ENCODE peak calls at places on chromosome 11, in six cellular contexts. R is neural crest cell; A is iris pigment epithelial cell; M is EH; H is IMR-90; C is CD8-positive, alpha-beta memory T cell. G is an unnamed sample.

GRCh38 chr11:86210898-86211297 is 33.7 kb upstream of the EED start:
- DNase-seq in R (no peak), A (no peak), M (no peak), H (no peak), C (no peak), G (no peak)

GRCh38 chr11:16223558-16223957 is 132.8 kb downstream of the SOX6 start:
- DNase-seq in R (no peak), A (no peak), M (no peak), H (no peak), C (no peak), G (no peak)

GRCh38 chr11:45843158-45843924 is 3.9 kb upstream of the CRY2 start:
- DNase-seq in R (peak), A (peak), M (peak), H (peak), C (peak), G (peak)

GRCh38 chr11:14413307-14414072 is 54.5 kb upstream of the RRAS2 start:
- DNase-seq in R (no peak), A (peak), M (peak), H (peak), C (no peak), G (no peak)

GRCh38 chr11:12272821-12273617 is 104.4 kb upstream of the PARVA start:
- DNase-seq in R (no peak), A (peak), M (peak), H (peak), C (no peak), G (peak)

GRCh38 chr11:44241851-44242250 is 68.1 kb downstream of the ALX4 start:
- DNase-seq in R (no peak), A (no peak), M (no peak), H (no peak), C (no peak), G (no peak)

GRCh38 chr11:36114095-36114494 is 170.2 kb downstream of the LDLRAD3 start:
- DNase-seq in R (no peak), A (no peak), M (no peak), H (no peak), C (no peak), G (no peak)

GRCh38 chr11:312092-312816 is 1.6 kb upstream of the IFITM1 start:
- DNase-seq in R (no peak), A (no peak), M (peak), H (no peak), C (no peak), G (no peak)

GRCh38 chr11:73801136-73801535 is 13.5 kb downstream of the MRPL48 start:
- DNase-seq in R (no peak), A (no peak), M (no peak), H (no peak), C (no peak), G (no peak)

GRCh38 chr11:102596578-102596977 is 28.6 kb downstream of the MMP20 start:
- DNase-seq in R (no peak), A (no peak), M (no peak), H (no peak), C (no peak), G (no peak)

GRCh38 chr11:111189466-111189865 is 56.1 kb upstream of the POU2AF2 start:
- DNase-seq in R (no peak), A (no peak), M (peak), H (peak), C (no peak), G (no peak)

GRCh38 chr11:117606807-117607206 is 190.2 kb downstream of the DSCAML1 start:
- DNase-seq in R (no peak), A (no peak), M (no peak), H (no peak), C (no peak), G (no peak)

G was measured in H54.